ENCODE peak calls at places on chromosomes 12 and 14, in ten cellular contexts. N is left colon; P is lung; F is progenitor cell of endocrine pancreas; S is stimulated activated CD8-positive, alpha-beta memory T cell treated with anti-CD3 and anti-CD28 coated beads, Interleukin-4, amount 100 ng/mL, for 1 hour; Y is activated naive CD8-positive, alpha-beta T cell treated with anti-CD3 and anti-CD28 coated beads, Interleukin-2, amount 50 U/mL, for 24 hours; Q is SHP77; W is HS-5; D is left lung; B is AG09319. C is an unnamed sample.

GRCh38 chr12:110745632-110746284 is 3.1 kb upstream of the PPP1CC start:
- DNase-seq in N (no peak), P (no peak), F (no peak), S (no peak), Y (no peak), Q (no peak), W (no peak), D (no peak), B (no peak), C (no peak)

GRCh38 chr12:50402270-50403000 is 1.8 kb downstream of the LARP4 start:
- DNase-seq in N (no peak), P (no peak), F (no peak), S (no peak), Y (no peak), Q (no peak), W (no peak), D (no peak), B (no peak), C (no peak)

GRCh38 chr14:90421001-90421580 is 24.3 kb downstream of the CALM1 start:
- DNase-seq in N (no peak), P (no peak), F (no peak), S (no peak), Y (no peak), Q (no peak), W (no peak), D (no peak), B (no peak), C (no peak)

GRCh38 chr12:108915632-108916133 is 35.8 kb downstream of the DAO start:
- DNase-seq in N (no peak), P (no peak), F (no peak), S (no peak), Y (no peak), Q (no peak), W (no peak), D (no peak), B (no peak), C (no peak)

GRCh38 chr14:56463491-56463890 is 116.1 kb upstream of the TMEM260 start:
- DNase-seq in N (no peak), P (no peak), F (no peak), S (no peak), Y (no peak), Q (no peak), W (no peak), D (no peak), B (no peak), C (no peak)

GRCh38 chr12:58537278-58537677 is 383.0 kb downstream of the LRIG3 start:
- DNase-seq in N (no peak), P (no peak), F (no peak), S (no peak), Y (no peak), Q (no peak), W (peak), D (no peak), B (no peak), C (peak)

GRCh38 chr12:21324551-21324950 is 10.2 kb downstream of the SLCO1A2 start:
- DNase-seq in N (no peak), P (no peak), F (no peak), S (no peak), Y (no peak), Q (no peak), W (no peak), D (no peak), B (no peak), C (no peak)

GRCh38 chr12:1758887-1759286 is 61.5 kb upstream of the LRTM2 start:
- DNase-seq in N (no peak), P (no peak), F (no peak), S (no peak), Y (no peak), Q (no peak), W (no peak), D (no peak), B (no peak), C (no peak)

GRCh38 chr12:94621662-94622359 is 28.5 kb downstream of the TMCC3 start:
- DNase-seq in N (peak), P (no peak), F (no peak), S (no peak), Y (peak), Q (no peak), W (peak), D (no peak), B (no peak), C (peak)

GRCh38 chr12:43812926-43813325 is 6.8 kb upstream of the TWF1 start:
- DNase-seq in N (no peak), P (no peak), F (no peak), S (no peak), Y (no peak), Q (no peak), W (no peak), D (no peak), B (no peak), C (no peak)

GRCh38 chr12:115149279-115149678 is 465.3 kb upstream of the TBX3 start:
- DNase-seq in N (no peak), P (no peak), F (no peak), S (no peak), Y (no peak), Q (no peak), W (no peak), D (no peak), B (no peak), C (no peak)